ENCODE peak calls at places on chromosome 10, in nine cellular contexts. X is IMR-90, M is neuronal stem cell, S is NCI-H1092, R is sigmoid colon, B is NCI-H1436, D is hippocampal formation, E is A549, Q is memory B cell. L is an unnamed sample.

GRCh38 chr10:110629680-110630191 is 14.4 kb upstream of the RBM20 start:
- DNase-seq in B (peak; percentile 65), S (peak; percentile 46), R (no peak), M (no peak), E (peak; percentile 77), Q (no peak), X (peak; percentile 89), D (no peak), L (no peak)

GRCh38 chr10:68155615-68156205 is 46.4 kb downstream of the MYPN start:
- DNase-seq in R (no peak), X (peak; percentile 50), M (no peak), B (no peak), Q (no peak), S (no peak), E (no peak), D (no peak), L (no peak)

GRCh38 chr10:128475686-128476410 is 349.6 kb upstream of the MKI67 start:
- DNase-seq in S (no peak), X (no peak), D (no peak), R (no peak), M (no peak), B (no peak), Q (no peak), E (no peak), L (no peak)

GRCh38 chr10:31939797-31940708 is 11.4 kb upstream of the ARHGAP12 start:
- DNase-seq in E (no peak), S (no peak), B (no peak), Q (no peak), M (no peak), R (no peak), X (no peak), D (no peak), L (no peak)

GRCh38 chr10:121576139-121576538 is 22.1 kb downstream of the FGFR2 start:
- DNase-seq in X (no peak), R (no peak), D (no peak), Q (no peak), E (no peak), M (no peak), B (no peak), S (no peak), L (no peak)

GRCh38 chr10:36802523-36803153 is 322.8 kb upstream of the ANKRD30A start:
- DNase-seq in S (peak; percentile 44), X (peak; percentile 19), E (no peak), D (no peak), R (peak; percentile 73), M (no peak), B (no peak), Q (no peak), L (no peak)

GRCh38 chr10:127619550-127619949 is 70.4 kb downstream of the NPS start:
- DNase-seq in X (no peak), M (no peak), R (no peak), B (peak; percentile 41), Q (no peak), D (peak; percentile 96), E (no peak), S (peak; percentile 73), L (no peak)

GRCh38 chr10:69229565-69229886 is 9.4 kb downstream of the HKDC1 start:
- DNase-seq in S (no peak), R (no peak), D (no peak), E (no peak), X (no peak), B (no peak), M (no peak), Q (no peak), L (no peak)

GRCh38 chr10:74797550-74797949 is 28.9 kb upstream of the KAT6B start:
- DNase-seq in B (no peak), R (no peak), S (no peak), Q (no peak), X (no peak), E (no peak), D (no peak), M (no peak), L (no peak)

GRCh38 chr10:43407148-43407575 is 1.8 kb downstream of the HNRNPF start:
- DNase-seq in X (peak; percentile 36), R (peak; percentile 74), D (no peak), B (no peak), S (no peak), M (no peak), E (peak; percentile 31), Q (peak; percentile 71), L (no peak)

L was measured in CD14-positive monocyte.